ENCODE peak calls at places on chromosome 14, in ten cellular contexts. One of them, this sample, is unnamed.
A peak's percentile ranks its signal among the peaks of the same experiment; 100 is the strongest.

GRCh38 chr14:94174622-94175402 is 690 bp downstream of the PPP4R4 start:
- DNase-seq in hepatocyte: no peak
- DNase-seq in testis: peak; percentile 47
- DNase-seq in PC-3: no peak
- DNase-seq in CD8-positive, alpha-beta memory T cell: no peak
- DNase-seq in fibroblast of lung: no peak
- DNase-seq in upper lobe of left lung: peak; percentile 42
- DNase-seq in body of pancreas: no peak
- DNase-seq in left ventricle myocardium inferior: no peak
- DNase-seq in stomach: no peak
- DNase-seq in this sample: no peak

GRCh38 chr14:67170706-67171105 is 18.5 kb upstream of the GARIN2 start:
- DNase-seq in hepatocyte: no peak
- DNase-seq in testis: no peak
- DNase-seq in PC-3: no peak
- DNase-seq in CD8-positive, alpha-beta memory T cell: no peak
- DNase-seq in fibroblast of lung: no peak
- DNase-seq in upper lobe of left lung: no peak
- DNase-seq in body of pancreas: no peak
- DNase-seq in left ventricle myocardium inferior: no peak
- DNase-seq in stomach: no peak
- DNase-seq in this sample: no peak

GRCh38 chr14:24734917-24735500 is 101.0 kb upstream of the GZMB start:
- DNase-seq in hepatocyte: peak; percentile 87
- DNase-seq in testis: peak; percentile 64
- DNase-seq in PC-3: peak; percentile 58
- DNase-seq in CD8-positive, alpha-beta memory T cell: peak; percentile 26
- DNase-seq in fibroblast of lung: peak; percentile 82
- DNase-seq in upper lobe of left lung: no peak
- DNase-seq in body of pancreas: peak; percentile 65
- DNase-seq in left ventricle myocardium inferior: no peak
- DNase-seq in stomach: peak; percentile 30
- DNase-seq in this sample: peak; percentile 39

GRCh38 chr14:96204151-96205058 is at the start of gene BDKRB2:
- DNase-seq in hepatocyte: peak; percentile 93
- DNase-seq in testis: peak; percentile 64
- DNase-seq in PC-3: peak; percentile 71
- DNase-seq in CD8-positive, alpha-beta memory T cell: no peak
- DNase-seq in fibroblast of lung: peak; percentile 91
- DNase-seq in upper lobe of left lung: peak; percentile 75
- DNase-seq in body of pancreas: peak; percentile 90
- DNase-seq in left ventricle myocardium inferior: peak; percentile 44
- DNase-seq in stomach: peak; percentile 72
- DNase-seq in this sample: no peak

GRCh38 chr14:54444701-54445100 is 3.5 kb upstream of the CNIH1 start:
- DNase-seq in hepatocyte: no peak
- DNase-seq in testis: no peak
- DNase-seq in PC-3: no peak
- DNase-seq in CD8-positive, alpha-beta memory T cell: no peak
- DNase-seq in fibroblast of lung: no peak
- DNase-seq in upper lobe of left lung: no peak
- DNase-seq in body of pancreas: no peak
- DNase-seq in left ventricle myocardium inferior: no peak
- DNase-seq in stomach: no peak
- DNase-seq in this sample: no peak

GRCh38 chr14:32075636-32076277 is 1.3 kb upstream of the ARHGAP5 start:
- DNase-seq in hepatocyte: peak; percentile 73
- DNase-seq in testis: peak; percentile 51
- DNase-seq in PC-3: peak; percentile 18
- DNase-seq in CD8-positive, alpha-beta memory T cell: no peak
- DNase-seq in fibroblast of lung: peak; percentile 31
- DNase-seq in upper lobe of left lung: peak; percentile 41
- DNase-seq in body of pancreas: peak; percentile 16
- DNase-seq in left ventricle myocardium inferior: peak; percentile 53
- DNase-seq in stomach: no peak
- DNase-seq in this sample: no peak

GRCh38 chr14:89861630-89862029 is 92.9 kb downstream of the EFCAB11 start:
- DNase-seq in hepatocyte: no peak
- DNase-seq in testis: no peak
- DNase-seq in PC-3: no peak
- DNase-seq in CD8-positive, alpha-beta memory T cell: no peak
- DNase-seq in fibroblast of lung: no peak
- DNase-seq in upper lobe of left lung: no peak
- DNase-seq in body of pancreas: no peak
- DNase-seq in left ventricle myocardium inferior: no peak
- DNase-seq in stomach: no peak
- DNase-seq in this sample: no peak

GRCh38 chr14:53391156-53391555 is 238.0 kb upstream of the DDHD1 start:
- DNase-seq in hepatocyte: no peak
- DNase-seq in testis: no peak
- DNase-seq in PC-3: peak; percentile 60
- DNase-seq in CD8-positive, alpha-beta memory T cell: no peak
- DNase-seq in fibroblast of lung: peak; percentile 78
- DNase-seq in upper lobe of left lung: no peak
- DNase-seq in body of pancreas: no peak
- DNase-seq in left ventricle myocardium inferior: no peak
- DNase-seq in stomach: no peak
- DNase-seq in this sample: no peak

GRCh38 chr14:94673781-94674231 is 61.6 kb downstream of the SERPINA3 start:
- DNase-seq in hepatocyte: no peak
- DNase-seq in testis: peak; percentile 11
- DNase-seq in PC-3: no peak
- DNase-seq in CD8-positive, alpha-beta memory T cell: no peak
- DNase-seq in fibroblast of lung: peak; percentile 34
- DNase-seq in upper lobe of left lung: peak; percentile 23
- DNase-seq in body of pancreas: no peak
- DNase-seq in left ventricle myocardium inferior: no peak
- DNase-seq in stomach: peak; percentile 22
- DNase-seq in this sample: no peak

GRCh38 chr14:31829256-31829923 is 247.7 kb upstream of the ARHGAP5 start:
- DNase-seq in hepatocyte: peak; percentile 44
- DNase-seq in testis: no peak
- DNase-seq in PC-3: peak; percentile 13
- DNase-seq in CD8-positive, alpha-beta memory T cell: no peak
- DNase-seq in fibroblast of lung: peak; percentile 91
- DNase-seq in upper lobe of left lung: no peak
- DNase-seq in body of pancreas: no peak
- DNase-seq in left ventricle myocardium inferior: no peak
- DNase-seq in stomach: no peak
- DNase-seq in this sample: no peak

GRCh38 chr14:59297070-59297766 is 108.8 kb downstream of the DAAM1 start:
- DNase-seq in hepatocyte: no peak
- DNase-seq in testis: no peak
- DNase-seq in PC-3: no peak
- DNase-seq in CD8-positive, alpha-beta memory T cell: no peak
- DNase-seq in fibroblast of lung: peak; percentile 75
- DNase-seq in upper lobe of left lung: no peak
- DNase-seq in body of pancreas: peak; percentile 8
- DNase-seq in left ventricle myocardium inferior: no peak
- DNase-seq in stomach: no peak
- DNase-seq in this sample: no peak

GRCh38 chr14:59294662-59294992 is 106.2 kb downstream of the DAAM1 start:
- DNase-seq in hepatocyte: no peak
- DNase-seq in testis: no peak
- DNase-seq in PC-3: peak; percentile 40
- DNase-seq in CD8-positive, alpha-beta memory T cell: no peak
- DNase-seq in fibroblast of lung: peak; percentile 50
- DNase-seq in upper lobe of left lung: no peak
- DNase-seq in body of pancreas: no peak
- DNase-seq in left ventricle myocardium inferior: no peak
- DNase-seq in stomach: no peak
- DNase-seq in this sample: no peak

GRCh38 chr14:59293934-59294661 is 105.6 kb downstream of the DAAM1 start:
- DNase-seq in hepatocyte: no peak
- DNase-seq in testis: peak; percentile 40
- DNase-seq in PC-3: peak; percentile 55
- DNase-seq in CD8-positive, alpha-beta memory T cell: no peak
- DNase-seq in fibroblast of lung: no peak
- DNase-seq in upper lobe of left lung: no peak
- DNase-seq in body of pancreas: no peak
- DNase-seq in left ventricle myocardium inferior: peak; percentile 55
- DNase-seq in stomach: no peak
- DNase-seq in this sample: no peak

GRCh38 chr14:59299731-59300130 is 111.3 kb downstream of the DAAM1 start:
- DNase-seq in hepatocyte: no peak
- DNase-seq in testis: no peak
- DNase-seq in PC-3: no peak
- DNase-seq in CD8-positive, alpha-beta memory T cell: no peak
- DNase-seq in fibroblast of lung: no peak
- DNase-seq in upper lobe of left lung: no peak
- DNase-seq in body of pancreas: no peak
- DNase-seq in left ventricle myocardium inferior: no peak
- DNase-seq in stomach: no peak
- DNase-seq in this sample: no peak

DNA sequence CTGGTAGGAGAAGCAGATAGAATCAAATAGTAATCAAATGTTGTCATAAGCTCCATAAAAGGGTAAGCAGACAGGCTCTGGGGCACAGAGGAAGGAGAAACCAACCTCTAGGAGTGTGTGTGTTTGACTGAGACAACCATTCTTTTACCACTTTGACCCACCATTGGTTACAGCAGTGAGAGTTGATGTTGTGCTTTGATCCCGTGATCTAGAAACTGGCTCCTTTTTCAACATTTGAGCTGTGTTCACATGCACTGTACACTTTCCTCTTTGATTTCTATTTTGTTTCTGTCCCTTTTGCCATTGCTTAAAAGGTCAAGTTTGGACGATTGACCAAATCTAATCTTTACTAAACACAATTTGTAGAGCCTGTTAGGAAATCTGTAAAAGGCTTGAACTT is 108.0 kb downstream of the DAAM1 start:
- DNase-seq in hepatocyte: no peak
- DNase-seq in testis: no peak
- DNase-seq in PC-3: no peak
- DNase-seq in CD8-positive, alpha-beta memory T cell: no peak
- DNase-seq in fibroblast of lung: no peak
- DNase-seq in upper lobe of left lung: no peak
- DNase-seq in body of pancreas: no peak
- DNase-seq in left ventricle myocardium inferior: no peak
- DNase-seq in stomach: no peak
- DNase-seq in this sample: no peak
- H3K4me1 ChIP-seq in hepatocyte: peaks cover 23% of the 10 kb centered on the region
- H3K4me1 ChIP-seq in testis: peaks cover 14% of the 10 kb centered on the region
- H3K4me1 ChIP-seq in PC-3: peaks cover 12% of the 10 kb centered on the region
- H3K4me1 ChIP-seq in CD8-positive, alpha-beta memory T cell: no peaks in the 10 kb centered on the region
- H3K4me1 ChIP-seq in fibroblast of lung: peaks cover 7% of the 10 kb centered on the region
- H3K4me1 ChIP-seq in upper lobe of left lung: peaks cover 29% of the 10 kb centered on the region
- H3K4me1 ChIP-seq in body of pancreas: peaks cover 25% of the 10 kb centered on the region
- H3K4me1 ChIP-seq in left ventricle myocardium inferior: peaks cover 96% of the 10 kb centered on the region
- H3K4me1 ChIP-seq in stomach: peaks cover 36% of the 10 kb centered on the region
- H3K4me1 ChIP-seq in this sample: no peaks in the 10 kb centered on the region

GRCh38 chr14:103715052-103716000 is at the start of the genes XRCC3 and ZFYVE21:
- DNase-seq in hepatocyte: peak; percentile 100
- DNase-seq in testis: peak; percentile 100
- DNase-seq in PC-3: peak; percentile 99
- DNase-seq in CD8-positive, alpha-beta memory T cell: peak; percentile 98
- DNase-seq in fibroblast of lung: peak; percentile 99
- DNase-seq in upper lobe of left lung: peak; percentile 100
- DNase-seq in body of pancreas: peak; percentile 100
- DNase-seq in left ventricle myocardium inferior: peak; percentile 100
- DNase-seq in stomach: peak; percentile 100
- DNase-seq in this sample: peak; percentile 98

GRCh38 chr14:103718572-103718971 is 3.0 kb downstream of the ZFYVE21 start:
- DNase-seq in hepatocyte: no peak
- DNase-seq in testis: no peak
- DNase-seq in PC-3: no peak
- DNase-seq in CD8-positive, alpha-beta memory T cell: no peak
- DNase-seq in fibroblast of lung: peak; percentile 91
- DNase-seq in upper lobe of left lung: no peak
- DNase-seq in body of pancreas: no peak
- DNase-seq in left ventricle myocardium inferior: no peak
- DNase-seq in stomach: no peak
- DNase-seq in this sample: no peak

GRCh38 chr14:103714063-103714724 is 1.1 kb downstream of the XRCC3 start:
- DNase-seq in hepatocyte: no peak
- DNase-seq in testis: no peak
- DNase-seq in PC-3: no peak
- DNase-seq in CD8-positive, alpha-beta memory T cell: no peak
- DNase-seq in fibroblast of lung: no peak
- DNase-seq in upper lobe of left lung: no peak
- DNase-seq in body of pancreas: no peak
- DNase-seq in left ventricle myocardium inferior: no peak
- DNase-seq in stomach: no peak
- DNase-seq in this sample: no peak

GRCh38 chr14:103716091-103716801 is 636 bp downstream of the ZFYVE21 start:
- DNase-seq in hepatocyte: peak; percentile 64
- DNase-seq in testis: no peak
- DNase-seq in PC-3: no peak
- DNase-seq in CD8-positive, alpha-beta memory T cell: peak; percentile 6
- DNase-seq in fibroblast of lung: no peak
- DNase-seq in upper lobe of left lung: peak; percentile 38
- DNase-seq in body of pancreas: no peak
- DNase-seq in left ventricle myocardium inferior: no peak
- DNase-seq in stomach: no peak
- DNase-seq in this sample: no peak

GRCh38 chr14:103716899-103717411 is 1.3 kb downstream of the ZFYVE21 start:
- DNase-seq in hepatocyte: no peak
- DNase-seq in testis: no peak
- DNase-seq in PC-3: no peak
- DNase-seq in CD8-positive, alpha-beta memory T cell: no peak
- DNase-seq in fibroblast of lung: no peak
- DNase-seq in upper lobe of left lung: no peak
- DNase-seq in body of pancreas: no peak
- DNase-seq in left ventricle myocardium inferior: no peak
- DNase-seq in stomach: no peak
- DNase-seq in this sample: no peak
- H3K27ac ChIP-seq in hepatocyte: no peak overlapping the region
- H3K27ac ChIP-seq in testis: peak overlapping the region; percentile 72
- H3K27ac ChIP-seq in PC-3: no peak overlapping the region
- H3K27ac ChIP-seq in CD8-positive, alpha-beta memory T cell: no peak overlapping the region
- H3K27ac ChIP-seq in fibroblast of lung: no peak overlapping the region
- H3K27ac ChIP-seq in upper lobe of left lung: no peak overlapping the region
- H3K27ac ChIP-seq in body of pancreas: no peak overlapping the region
- H3K27ac ChIP-seq in left ventricle myocardium inferior: no peak overlapping the region
- H3K27ac ChIP-seq in stomach: peak overlapping the region; percentile 79
- H3K27ac ChIP-seq in this sample: no peak overlapping the region

GRCh38 chr14:70188292-70188607 is 501 bp downstream of the SLC8A3 start:
- DNase-seq in hepatocyte: no peak
- DNase-seq in testis: no peak
- DNase-seq in PC-3: no peak
- DNase-seq in CD8-positive, alpha-beta memory T cell: no peak
- DNase-seq in fibroblast of lung: no peak
- DNase-seq in upper lobe of left lung: no peak
- DNase-seq in body of pancreas: no peak
- DNase-seq in left ventricle myocardium inferior: no peak
- DNase-seq in stomach: no peak
- DNase-seq in this sample: no peak
- H3K4me1 ChIP-seq in hepatocyte: peaks cover 10% of the 10 kb centered on the region
- H3K4me1 ChIP-seq in testis: no peaks in the 10 kb centered on the region
- H3K4me1 ChIP-seq in PC-3: no peaks in the 10 kb centered on the region
- H3K4me1 ChIP-seq in CD8-positive, alpha-beta memory T cell: no peaks in the 10 kb centered on the region
- H3K4me1 ChIP-seq in fibroblast of lung: no peaks in the 10 kb centered on the region
- H3K4me1 ChIP-seq in upper lobe of left lung: peaks cover 20% of the 10 kb centered on the region
- H3K4me1 ChIP-seq in body of pancreas: peaks cover 21% of the 10 kb centered on the region
- H3K4me1 ChIP-seq in left ventricle myocardium inferior: peaks cover 22% of the 10 kb centered on the region
- H3K4me1 ChIP-seq in stomach: peaks cover 33% of the 10 kb centered on the region
- H3K4me1 ChIP-seq in this sample: no peaks in the 10 kb centered on the region

DNA sequence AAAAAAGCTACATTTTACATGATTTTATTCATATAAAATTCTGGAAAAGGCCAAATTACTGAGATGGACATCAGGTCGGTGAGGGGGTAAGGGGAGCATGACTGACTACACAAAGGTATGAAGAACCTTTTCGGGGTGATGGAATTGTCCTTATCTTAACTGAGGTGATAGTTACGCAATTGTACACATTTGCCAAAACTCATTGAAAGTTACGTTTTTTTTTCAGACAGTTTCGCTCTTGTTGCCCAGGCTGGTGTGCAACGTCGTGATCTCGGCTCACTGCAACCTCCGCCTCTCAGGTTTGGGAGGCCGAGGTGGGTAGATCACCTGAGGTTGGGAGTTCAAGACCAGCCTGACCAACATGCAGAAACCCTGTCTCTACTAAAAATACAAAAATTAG is 29.4 kb upstream of the PLEKHG3 start:
- DNase-seq in hepatocyte: no peak
- DNase-seq in testis: no peak
- DNase-seq in PC-3: no peak
- DNase-seq in CD8-positive, alpha-beta memory T cell: no peak
- DNase-seq in fibroblast of lung: no peak
- DNase-seq in upper lobe of left lung: no peak
- DNase-seq in body of pancreas: no peak
- DNase-seq in left ventricle myocardium inferior: no peak
- DNase-seq in stomach: no peak
- DNase-seq in this sample: no peak
- H3K27ac ChIP-seq in hepatocyte: no peak overlapping the region
- H3K27ac ChIP-seq in testis: no peak overlapping the region
- H3K27ac ChIP-seq in PC-3: no peak overlapping the region
- H3K27ac ChIP-seq in CD8-positive, alpha-beta memory T cell: no peak overlapping the region
- H3K27ac ChIP-seq in fibroblast of lung: no peak overlapping the region
- H3K27ac ChIP-seq in upper lobe of left lung: peak overlapping the region; percentile 74
- H3K27ac ChIP-seq in body of pancreas: no peak overlapping the region
- H3K27ac ChIP-seq in left ventricle myocardium inferior: no peak overlapping the region
- H3K27ac ChIP-seq in stomach: no peak overlapping the region
- H3K27ac ChIP-seq in this sample: no peak overlapping the region